ENCODE peak calls at places on chromosome 16, in ten cellular contexts. I is RWPE1; T is kidney; Q is PC-9; A is right atrium auricular region; K is H1; C is neural progenitor cell; E is effector memory CD4-positive, alpha-beta T cell; W is fibroblast of lung; P is CD4-positive, alpha-beta T cell. O is an unnamed sample.

GRCh38 chr16:3983081-3983520 is 102.6 kb upstream of the CREBBP start:
- DNase-seq in A (peak), K (peak), E (no peak), Q (peak), I (peak), W (peak), C (peak), T (no peak), P (peak), O (peak)

GRCh38 chr16:56611281-56611833 is 3.0 kb downstream of the MT2A start:
- DNase-seq in E (no peak), A (peak), K (no peak), Q (peak), T (peak), C (no peak), P (no peak), I (no peak), W (peak), O (no peak)

GRCh38 chr16:3509470-3509928 is 8.7 kb downstream of the CLUAP1 start:
- DNase-seq in C (no peak), K (no peak), Q (peak), I (peak), A (no peak), P (peak), T (peak), W (no peak), E (peak), O (peak)

GRCh38 chr16:1485847-1486496 is 2.8 kb downstream of the PTX4 start:
- DNase-seq in W (no peak), I (no peak), A (no peak), K (no peak), Q (no peak), P (no peak), T (peak), E (no peak), C (no peak), O (no peak)

GRCh38 chr16:65600629-65601028 is 478.8 kb upstream of the CDH11 start:
- DNase-seq in C (peak), W (peak), E (no peak), T (no peak), Q (no peak), A (no peak), I (no peak), P (no peak), K (no peak), O (no peak)

GRCh38 chr16:4021070-4021779 is 95.0 kb downstream of the ADCY9 start:
- DNase-seq in W (no peak), T (peak), Q (peak), E (no peak), K (no peak), C (no peak), I (peak), P (no peak), A (no peak), O (peak)

GRCh38 chr16:70476272-70477020 is 22.1 kb downstream of the FCSK start:
- DNase-seq in A (no peak), E (no peak), T (peak), W (peak), P (no peak), I (peak), Q (peak), C (no peak), K (no peak), O (no peak)

GRCh38 chr16:11359370-11359769 is 14.1 kb downstream of the RMI2 start:
- DNase-seq in P (no peak), Q (peak), W (peak), T (peak), E (no peak), I (peak), A (no peak), K (no peak), C (no peak), O (peak)

GRCh38 chr16:3467920-3468319 is 24.4 kb downstream of the NAA60 start:
- DNase-seq in K (no peak), P (no peak), Q (peak), E (no peak), I (no peak), A (no peak), W (peak), T (no peak), C (no peak), O (peak)

DNA sequence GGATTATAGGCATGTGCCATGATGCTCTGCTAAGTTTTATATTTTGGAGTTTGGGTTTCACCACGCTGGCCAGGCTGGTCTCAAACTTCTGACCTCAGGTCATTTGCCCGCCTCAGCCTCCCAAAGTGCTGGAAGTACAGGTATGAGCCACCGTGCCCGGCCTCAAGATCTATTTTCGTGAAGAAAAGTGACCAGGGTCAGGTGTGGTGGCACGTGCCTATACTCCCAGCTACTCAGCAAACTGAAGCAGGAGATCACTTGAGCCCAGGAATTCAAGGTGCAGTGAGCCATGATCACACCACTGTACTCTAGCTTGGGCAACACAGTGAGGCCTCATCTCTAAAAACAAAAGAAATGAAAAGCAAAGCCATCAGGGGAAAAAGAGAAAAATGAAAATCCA is 18.7 kb downstream of the CMTM4 start:
- DNase-seq in P (no peak), A (no peak), K (no peak), W (no peak), I (no peak), E (no peak), Q (no peak), C (no peak), T (no peak), O (no peak)
- H3K27ac ChIP-seq in P (no peak), A (no peak), K (no peak), W (no peak), I (no peak), E (no peak), Q (no peak), C (no peak), T (no peak), O (no peak)

DNA sequence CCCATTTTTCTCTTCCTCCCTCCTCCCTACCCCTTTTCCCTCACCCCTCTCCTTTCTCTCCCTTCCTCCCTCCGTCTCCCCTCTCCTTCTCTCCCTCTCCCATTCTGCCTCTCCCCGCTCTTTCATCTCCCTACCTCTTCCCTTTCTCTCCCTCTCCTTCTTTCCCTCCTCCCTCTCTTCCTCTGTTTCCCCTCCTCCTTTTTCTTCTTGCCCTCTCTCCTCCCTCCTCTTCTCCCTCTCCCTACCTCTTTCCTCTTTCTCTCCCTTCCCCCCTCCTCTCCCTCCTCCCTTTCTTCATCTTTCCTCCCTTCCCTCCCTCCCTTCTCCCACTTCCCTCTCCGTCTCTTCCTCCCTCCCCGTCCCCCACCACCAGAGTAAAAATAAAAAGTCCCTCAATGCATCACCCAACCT is 10.5 kb downstream of the CHD9NB start:
- DNase-seq in T (no peak), W (no peak), I (no peak), C (no peak), Q (no peak), A (no peak), K (no peak), E (no peak), P (no peak), O (no peak)
- H3K27ac ChIP-seq in T (peak), W (no peak), I (peak), C (peak), Q (no peak), A (peak), K (peak), E (no peak), P (no peak), O (peak)

DNA sequence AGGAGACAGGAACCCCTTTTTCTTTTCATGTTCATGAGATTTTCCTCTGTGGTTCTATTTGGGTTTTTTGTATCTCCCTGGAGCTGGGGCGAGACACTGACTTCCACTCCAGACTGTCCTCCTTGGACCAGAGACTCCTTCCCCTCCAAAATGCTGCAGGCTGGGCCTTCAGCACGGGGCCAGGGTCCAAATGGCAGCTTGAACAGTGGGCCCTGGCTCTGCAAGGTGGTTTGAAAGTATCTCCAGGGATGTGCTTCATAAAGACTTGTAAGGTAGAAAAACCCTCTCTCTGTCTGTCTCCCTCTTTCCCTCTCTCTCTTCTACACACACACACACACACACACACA is 236.1 kb downstream of the ZNF423 start:
- DNase-seq in E (no peak), A (peak), Q (no peak), P (no peak), I (no peak), K (no peak), T (no peak), W (no peak), C (no peak), O (no peak)
- H3K27ac ChIP-seq in E (no peak), A (peak), Q (no peak), P (no peak), I (no peak), K (no peak), T (no peak), W (no peak), C (no peak), O (no peak)

GRCh38 chr16:9225527-9226316 is 134.3 kb downstream of the HAPSTR1 start:
- DNase-seq in I (no peak), K (no peak), W (no peak), E (no peak), P (no peak), Q (no peak), A (no peak), T (no peak), C (peak), O (no peak)
- H3K27ac ChIP-seq in I (no peak), K (no peak), W (no peak), E (no peak), P (no peak), Q (no peak), A (no peak), T (no peak), C (no peak), O (no peak)

DNA sequence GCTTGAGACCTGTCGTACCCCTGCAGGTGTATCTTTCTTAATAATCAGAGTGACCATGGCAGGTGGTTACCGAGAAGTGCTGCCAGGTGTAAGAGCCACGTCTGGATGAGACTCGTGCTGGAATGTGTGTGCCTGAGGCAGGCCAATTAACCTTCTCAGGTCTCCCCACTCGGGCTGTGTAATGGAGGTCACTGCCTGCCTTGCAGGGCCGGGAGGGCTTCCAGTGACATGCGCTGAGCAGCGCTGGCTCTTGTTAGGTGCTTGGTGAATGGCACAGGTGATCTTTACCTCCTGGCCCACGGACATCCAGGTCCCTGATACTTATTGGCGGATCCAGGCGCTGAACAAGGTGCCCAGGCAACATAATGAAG is 4.6 kb upstream of the GSE1 start:
- DNase-seq in C (no peak), K (no peak), I (no peak), Q (no peak), P (no peak), E (no peak), W (no peak), T (no peak), A (no peak), O (no peak)
- H3K27ac ChIP-seq in C (no peak), K (no peak), I (no peak), Q (no peak), P (no peak), E (no peak), W (no peak), T (no peak), A (no peak), O (no peak)

GRCh38 chr16:22634913-22635312 is 124.2 kb downstream of the NPIPB5 start:
- DNase-seq in W (no peak), I (no peak), T (no peak), K (peak), C (no peak), E (no peak), Q (peak), P (no peak), A (no peak), O (no peak)
- H3K27ac ChIP-seq in W (no peak), I (no peak), T (no peak), K (peak), C (no peak), E (no peak), Q (no peak), P (no peak), A (no peak), O (no peak)

GRCh38 chr16:75288596-75289120 is 37.2 kb upstream of the BCAR1 start:
- DNase-seq in I (no peak), W (no peak), A (no peak), T (no peak), P (peak), Q (no peak), E (peak), K (no peak), C (no peak), O (no peak)
- H3K27ac ChIP-seq in I (peak), W (no peak), A (peak), T (peak), P (no peak), Q (no peak), E (no peak), K (no peak), C (no peak), O (no peak)

DNA sequence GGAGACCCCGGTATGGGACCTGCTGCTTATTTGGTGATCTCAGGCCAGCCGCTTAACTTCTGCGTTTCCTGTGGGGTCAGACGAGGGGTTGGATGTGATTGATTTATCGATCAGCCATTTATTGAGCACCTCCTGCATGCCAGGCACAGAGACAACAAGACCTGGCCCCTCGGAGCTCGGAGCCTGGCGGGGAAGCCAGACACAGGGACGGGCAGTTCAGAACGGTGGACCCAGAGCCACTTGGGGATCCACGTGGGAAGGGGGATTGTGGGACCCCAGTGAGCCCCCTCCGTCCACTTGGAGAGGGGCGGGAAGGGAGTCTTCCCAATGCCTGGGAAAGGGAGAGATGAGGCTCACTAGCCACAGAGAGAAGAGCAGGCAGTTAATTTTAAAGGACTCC is 84.7 kb upstream of the CIBAR2 start:
- DNase-seq in K (no peak), A (no peak), Q (no peak), E (no peak), C (no peak), T (no peak), P (no peak), W (no peak), I (no peak), O (no peak)
- H3K27ac ChIP-seq in K (no peak), A (peak), Q (no peak), E (no peak), C (no peak), T (peak), P (no peak), W (no peak), I (no peak), O (no peak)